ENCODE peak calls at places on chromosomes 1 and 21, in seven cellular contexts. X is mucosa of gallbladder; Z is ELR; N is left cardiac atrium; Y is skeletal muscle cell; R is stimulated activated CD4-positive, alpha-beta T cell treated with anti-CD3 and anti-CD28 coated beads, Interleukin-1b, Interleukin-23, amount 100 ng/mL, for 4 hours; L is H54. I is an unnamed sample.

GRCh38 chr1:91891486-91891885 is 5.5 kb upstream of the TGFBR3 start:
- DNase-seq in X (no peak), Z (peak), N (no peak), Y (peak), R (no peak), L (no peak), I (no peak)

GRCh38 chr1:173365341-173365740 is 111.8 kb upstream of the PRDX6 start:
- DNase-seq in X (no peak), Z (no peak), N (no peak), Y (no peak), R (no peak), L (no peak), I (no peak)

GRCh38 chr1:62082456-62083363 is 111.9 kb upstream of the L1TD1 start:
- DNase-seq in X (peak), Z (peak), N (peak), Y (no peak), R (peak), L (peak), I (peak)

GRCh38 chr1:33634806-33635205 is 162.4 kb downstream of the ZSCAN20 start:
- DNase-seq in X (peak), Z (peak), N (peak), Y (no peak), R (no peak), L (no peak), I (peak)

GRCh38 chr21:41835711-41836154 is 43.4 kb downstream of the PRDM15 start:
- DNase-seq in X (no peak), Z (no peak), N (no peak), Y (no peak), R (no peak), L (no peak), I (peak)

GRCh38 chr1:227447531-227447990 is 115.8 kb upstream of the ZNF678 start:
- DNase-seq in X (no peak), Z (peak), N (peak), Y (no peak), R (no peak), L (no peak), I (peak)

GRCh38 chr1:45001011-45001481 is 10.1 kb downstream of the HECTD3 start:
- DNase-seq in X (no peak), Z (no peak), N (no peak), Y (no peak), R (no peak), L (no peak), I (no peak)

GRCh38 chr1:220013497-220013896 is 32.8 kb downstream of the EPRS1 start:
- DNase-seq in X (no peak), Z (no peak), N (no peak), Y (no peak), R (no peak), L (no peak), I (no peak)

GRCh38 chr21:35465750-35466149 is 416.6 kb upstream of the RUNX1 start:
- DNase-seq in X (no peak), Z (no peak), N (no peak), Y (no peak), R (no peak), L (no peak), I (no peak)

GRCh38 chr1:234369784-234370183 is 3.5 kb upstream of the COA6 start:
- DNase-seq in X (no peak), Z (peak), N (no peak), Y (no peak), R (no peak), L (no peak), I (no peak)

GRCh38 chr1:951364-951763 is 7.7 kb downstream of the NOC2L start:
- DNase-seq in X (no peak), Z (peak), N (no peak), Y (no peak), R (no peak), L (no peak), I (no peak)

GRCh38 chr1:230208619-230209261 is 141.7 kb downstream of the GALNT2 start:
- DNase-seq in X (no peak), Z (no peak), N (no peak), Y (no peak), R (no peak), L (no peak), I (no peak)

GRCh38 chr21:46054031-46054430 is 43.9 kb upstream of the COL6A2 start:
- DNase-seq in X (no peak), Z (no peak), N (no peak), Y (no peak), R (no peak), L (no peak), I (no peak)